ENCODE peak calls at places on chromosomes 2 and 18, in ten cellular contexts. V is GM13976; W is BJ; O is CD4-positive, alpha-beta T cell; M is tibial nerve; R is activated T-cell treated with anti-CD3 and anti-CD28 coated beads for 1 hour; P is NCI-H1930; X is HTR-8/SVneo; Q is BE2C; G is Right ventricle myocardium superior. E is an unnamed sample.

GRCh38 chr2:85799215-85799956 is 45.6 kb downstream of the ATOH8 start:
- DNase-seq in M (no peak), G (peak), O (no peak), P (no peak), R (no peak), W (no peak), V (no peak), X (peak), Q (peak), E (no peak)

GRCh38 chr18:35197286-35197685 is 43.5 kb upstream of the ZNF397 start:
- DNase-seq in G (no peak), Q (no peak), O (no peak), X (no peak), M (no peak), V (no peak), R (no peak), W (no peak), P (no peak), E (no peak)

GRCh38 chr18:72984290-72984689 is 116.5 kb upstream of the NETO1 start:
- DNase-seq in P (no peak), M (no peak), X (no peak), R (no peak), Q (no peak), W (no peak), V (no peak), G (no peak), O (no peak), E (no peak)

GRCh38 chr2:231425811-231426703 is 30.5 kb downstream of the B3GNT7 start:
- DNase-seq in P (no peak), M (no peak), G (no peak), O (peak), V (no peak), X (no peak), Q (no peak), R (peak), W (no peak), E (peak)

GRCh38 chr2:144510206-144510991 is 9.5 kb downstream of the ZEB2 start:
- DNase-seq in M (no peak), V (peak), G (no peak), Q (no peak), X (no peak), O (no peak), R (no peak), P (no peak), W (no peak), E (no peak)

GRCh38 chr2:44822174-44822573 is 119.3 kb upstream of the SIX3 start:
- DNase-seq in R (no peak), Q (no peak), V (no peak), P (no peak), G (no peak), M (no peak), W (no peak), O (no peak), X (no peak), E (no peak)

GRCh38 chr2:131036696-131037397 is 56.4 kb downstream of the FAM168B start:
- DNase-seq in R (no peak), V (no peak), Q (no peak), W (no peak), P (no peak), M (no peak), O (no peak), X (no peak), G (no peak), E (no peak)

GRCh38 chr2:198144621-198145020 is 340.2 kb downstream of the PLCL1 start:
- DNase-seq in G (no peak), X (no peak), P (no peak), M (no peak), Q (peak), R (no peak), V (no peak), W (no peak), O (no peak), E (no peak)

GRCh38 chr2:56168163-56168562 is 15.6 kb upstream of the CCDC85A start:
- DNase-seq in V (no peak), Q (no peak), R (no peak), W (peak), O (no peak), X (peak), M (no peak), P (no peak), G (no peak), E (no peak)

GRCh38 chr2:217954469-217954868 is 48.3 kb downstream of the TNS1 start:
- DNase-seq in M (peak), R (no peak), W (no peak), P (no peak), O (no peak), X (no peak), G (peak), Q (peak), V (no peak), E (no peak)

GRCh38 chr2:186605041-186605440 is 15.2 kb downstream of the ITGAV start:
- DNase-seq in G (no peak), V (no peak), X (no peak), W (no peak), R (no peak), O (no peak), Q (no peak), P (no peak), M (no peak), E (no peak)

GRCh38 chr18:44079602-44080001 is 601.1 kb upstream of the SETBP1 start:
- DNase-seq in Q (no peak), W (peak), M (no peak), P (no peak), G (no peak), X (no peak), V (no peak), O (no peak), R (no peak), E (no peak)

GRCh38 chr18:49762191-49763077 is 50.9 kb downstream of the ACAA2 start:
- DNase-seq in G (no peak), X (no peak), R (no peak), M (no peak), O (no peak), V (no peak), Q (no peak), P (no peak), W (no peak), E (no peak)

GRCh38 chr2:151973013-151973900 is 125.6 kb downstream of the CACNB4 start:
- DNase-seq in M (no peak), O (no peak), Q (no peak), P (no peak), R (no peak), V (no peak), X (no peak), G (no peak), W (no peak), E (no peak)

GRCh38 chr2:46900381-46900780 is 15.2 kb downstream of the MCFD2 start:
- DNase-seq in V (no peak), W (no peak), Q (no peak), O (no peak), P (no peak), G (no peak), M (no peak), R (no peak), X (no peak), E (no peak)

GRCh38 chr18:12742453-12742852 is 39.6 kb downstream of the PSMG2 start:
- DNase-seq in R (no peak), Q (no peak), O (no peak), W (no peak), V (no peak), M (no peak), G (no peak), P (no peak), X (peak), E (no peak)

GRCh38 chr2:64228126-64228678 is 84.0 kb upstream of the PELI1 start:
- DNase-seq in Q (peak), G (peak), P (peak), V (peak), R (peak), W (no peak), M (peak), X (peak), O (peak), E (no peak)

GRCh38 chr2:72778410-72778809 is 47.4 kb downstream of the EXOC6B start:
- DNase-seq in G (no peak), V (no peak), Q (no peak), W (no peak), P (no peak), X (no peak), M (no peak), O (no peak), R (no peak), E (no peak)

GRCh38 chr2:24816884-24817283 is 23.7 kb downstream of the CENPO start:
- DNase-seq in O (no peak), Q (no peak), W (no peak), G (no peak), P (no peak), M (no peak), X (peak), R (no peak), V (no peak), E (no peak)

GRCh38 chr18:57980573-57981348 is 63.3 kb upstream of the NEDD4L start:
- DNase-seq in Q (no peak), G (no peak), W (no peak), P (peak), O (no peak), M (no peak), V (no peak), R (no peak), X (no peak), E (no peak)

GRCh38 chr18:68763082-68763481 is 34.8 kb upstream of the CCDC102B start:
- DNase-seq in O (no peak), W (no peak), G (no peak), M (no peak), Q (no peak), R (no peak), V (no peak), P (no peak), X (no peak), E (no peak)

GRCh38 chr2:206267567-206267966 is 6.9 kb upstream of the ZDBF2 start:
- DNase-seq in R (no peak), M (no peak), G (no peak), O (no peak), V (no peak), X (no peak), P (no peak), W (no peak), Q (no peak), E (no peak)

GRCh38 chr2:156704132-156704531 is 268.0 kb downstream of the GPD2 start:
- DNase-seq in O (no peak), Q (no peak), V (no peak), R (no peak), G (no peak), X (no peak), P (no peak), M (no peak), W (no peak), E (no peak)

GRCh38 chr2:239329284-239329971 is 71.4 kb downstream of the HDAC4 start:
- DNase-seq in M (no peak), Q (peak), V (no peak), O (no peak), P (no peak), X (no peak), G (peak), W (no peak), R (no peak), E (no peak)

GRCh38 chr2:104340162-104340561 is 513.8 kb upstream of the POU3F3 start:
- DNase-seq in O (no peak), X (no peak), V (no peak), M (no peak), Q (no peak), G (no peak), P (no peak), W (no peak), R (no peak), E (no peak)

GRCh38 chr2:199458017-199458805 is 472 bp upstream of the SATB2 start:
- DNase-seq in R (no peak), O (no peak), M (no peak), P (peak), X (no peak), G (peak), Q (peak), V (peak), W (no peak), E (no peak)

GRCh38 chr2:237234268-237234667 is 148.6 kb downstream of the COPS8 start:
- DNase-seq in R (no peak), G (no peak), O (no peak), W (no peak), V (no peak), X (no peak), M (no peak), Q (no peak), P (no peak), E (no peak)

GRCh38 chr2:70795164-70795995 is 4.9 kb upstream of the FIGLA start:
- DNase-seq in X (no peak), M (no peak), Q (no peak), W (no peak), G (no peak), V (no peak), O (no peak), P (no peak), R (no peak), E (no peak)

GRCh38 chr2:120939595-120940318 is 204.1 kb downstream of the GLI2 start:
- DNase-seq in R (no peak), Q (no peak), G (no peak), W (peak), V (no peak), X (no peak), M (no peak), O (no peak), P (no peak), E (no peak)

GRCh38 chr2:241036397-241036963 is 38.1 kb downstream of the SNED1 start:
- DNase-seq in W (no peak), Q (no peak), G (no peak), P (no peak), R (peak), O (peak), V (peak), M (no peak), X (no peak), E (peak)

GRCh38 chr2:109312902-109313301 is 183.9 kb downstream of the SH3RF3 start:
- DNase-seq in R (no peak), Q (no peak), O (no peak), X (no peak), W (no peak), V (no peak), G (no peak), M (no peak), P (no peak), E (no peak)

GRCh38 chr2:117776888-117777287 is 37.6 kb upstream of the DDX18 start:
- DNase-seq in R (no peak), M (no peak), W (no peak), G (no peak), P (no peak), O (no peak), Q (no peak), X (no peak), V (no peak), E (no peak)

GRCh38 chr18:10863026-10863425 is 286.3 kb downstream of the PIEZO2 start:
- DNase-seq in R (no peak), V (no peak), P (no peak), Q (no peak), O (no peak), X (no peak), M (no peak), G (no peak), W (no peak), E (no peak)

GRCh38 chr2:233845301-233846060 is 8.9 kb downstream of the HJURP start:
- DNase-seq in R (no peak), V (no peak), W (no peak), O (no peak), P (no peak), G (no peak), Q (no peak), X (no peak), M (no peak), E (no peak)

GRCh38 chr2:220347661-220348060 is 720.2 kb downstream of the SLC4A3 start:
- DNase-seq in W (no peak), G (no peak), V (no peak), O (no peak), M (no peak), X (no peak), P (no peak), R (no peak), Q (no peak), E (no peak)

E was measured in T-helper 22 cell.